ENCODE peak calls at places on chromosomes 4 and X, in seven cellular contexts. W is GM12878, D is prostate gland, X is HCT116, H is GM23338, Z is GM12891, Y is breast epithelium. R is an unnamed sample.

GRCh38 chr4:22090655-22091350 is 142.2 kb upstream of the KCNIP4 start:
- DNase-seq in W (no peak), D (no peak), X (no peak), H (peak; percentile 13), Z (no peak), Y (no peak), R (no peak)

GRCh38 chrX:84873176-84873575 is 130.5 kb upstream of the APOOL start:
- DNase-seq in W (no peak), D (no peak), X (no peak), H (no peak), Z (no peak), Y (no peak), R (no peak)

GRCh38 chr4:2624782-2625548 is 88.5 kb downstream of the FAM193A start:
- DNase-seq in W (no peak), D (no peak), X (no peak), H (no peak), Z (no peak), Y (peak; percentile 31), R (no peak)

GRCh38 chr4:154329268-154329858 is 162.2 kb downstream of the DCHS2 start:
- DNase-seq in W (no peak), D (no peak), X (no peak), H (peak; percentile 60), Z (no peak), Y (no peak), R (no peak)

GRCh38 chr4:72568959-72569718 is at the start of gene ADAMTS3:
- DNase-seq in W (no peak), D (peak; percentile 59), X (no peak), H (peak; percentile 92), Z (peak; percentile 30), Y (peak; percentile 53), R (peak; percentile 25)

GRCh38 chr4:18020145-18020670 is 1.3 kb downstream of the LCORL start:
- DNase-seq in W (no peak), D (peak; percentile 10), X (no peak), H (peak; percentile 25), Z (no peak), Y (no peak), R (no peak)

GRCh38 chr4:170423137-170423536 is 333.4 kb upstream of the AADAT start:
- DNase-seq in W (no peak), D (no peak), X (no peak), H (no peak), Z (no peak), Y (no peak), R (no peak)

GRCh38 chr4:26947318-26947717 is 86.7 kb downstream of the STIM2 start:
- DNase-seq in W (no peak), D (no peak), X (no peak), H (no peak), Z (no peak), Y (no peak), R (no peak)

GRCh38 chr4:6594826-6595355 is 19.9 kb downstream of the MAN2B2 start:
- DNase-seq in W (no peak), D (no peak), X (no peak), H (no peak), Z (no peak), Y (no peak), R (no peak)

GRCh38 chrX:9829308-9830267 is 43.4 kb downstream of the SHROOM2 start:
- DNase-seq in W (peak; percentile 47), D (no peak), X (peak; percentile 65), H (no peak), Z (peak; percentile 26), Y (no peak), R (peak; percentile 27)

GRCh38 chr4:79598801-79599200 is 190.8 kb upstream of the GK2 start:
- DNase-seq in W (no peak), D (peak; percentile 83), X (no peak), H (no peak), Z (no peak), Y (no peak), R (no peak)

GRCh38 chr4:142846729-142847606 is 867 bp upstream of the INPP4B start:
- DNase-seq in W (no peak), D (peak; percentile 52), X (peak; percentile 57), H (peak; percentile 83), Z (no peak), Y (peak; percentile 56), R (no peak)

GRCh38 chrX:20116575-20117240 is at the start of gene MAP7D2:
- DNase-seq in W (no peak), D (no peak), X (no peak), H (peak; percentile 44), Z (no peak), Y (no peak), R (no peak)

GRCh38 chrX:131729295-131729694 is 185.4 kb downstream of the OR13H1 start:
- DNase-seq in W (peak; percentile 88), D (no peak), X (no peak), H (no peak), Z (no peak), Y (no peak), R (no peak)

GRCh38 chr4:2291705-2292651 is 30.1 kb upstream of the MXD4 start:
- DNase-seq in W (no peak), D (no peak), X (no peak), H (no peak), Z (no peak), Y (peak; percentile 49), R (peak; percentile 8)

GRCh38 chr4:15690020-15690809 is 8.6 kb downstream of the FAM200B start:
- DNase-seq in W (no peak), D (no peak), X (peak; percentile 57), H (peak; percentile 87), Z (no peak), Y (no peak), R (no peak)

DNA sequence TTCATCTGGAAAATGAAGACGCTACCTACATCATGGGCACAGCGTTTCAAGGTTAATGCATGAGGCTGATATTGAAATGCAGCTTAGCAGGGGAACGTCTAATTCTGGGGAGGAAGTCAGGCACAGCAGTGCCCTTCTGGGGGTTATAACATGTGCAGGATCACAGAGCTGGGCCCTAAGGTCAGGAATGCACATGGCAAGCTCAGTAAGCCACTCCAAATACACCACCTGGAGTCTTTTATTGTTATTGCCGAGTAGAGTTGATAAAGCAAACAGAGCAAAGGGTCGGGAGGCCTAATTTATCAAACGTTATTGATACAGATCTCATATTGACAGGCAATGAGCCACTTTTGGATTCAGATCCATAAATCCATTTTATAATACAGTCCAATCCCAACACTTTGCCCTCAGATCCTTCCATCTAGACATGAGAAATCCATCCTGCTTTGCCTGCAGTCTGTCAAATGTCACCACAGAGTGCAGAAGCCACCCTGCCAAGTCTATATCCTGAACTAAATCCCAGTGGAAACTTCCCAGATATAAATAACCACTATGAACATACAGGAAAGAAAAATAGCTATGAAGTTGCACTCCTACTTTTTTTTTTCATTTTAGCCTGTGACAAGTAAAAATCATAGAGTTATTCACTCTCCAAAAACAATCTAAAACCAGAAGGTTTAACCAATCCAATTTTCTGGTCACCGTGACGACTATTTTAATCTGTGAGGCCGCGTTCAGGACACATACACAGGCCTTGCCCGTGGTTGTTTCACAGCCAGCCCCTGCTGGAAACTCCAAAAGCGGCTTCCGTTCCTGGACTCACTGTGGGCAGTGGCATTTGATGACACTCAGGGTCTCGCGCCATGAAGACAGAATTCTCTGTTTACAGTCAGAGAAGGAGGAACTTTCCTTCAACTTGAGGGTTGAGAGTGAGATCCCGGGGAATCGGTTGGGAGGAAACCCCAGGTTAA is 335.4 kb downstream of the DHX15 start:
- DNase-seq in W (no peak), D (no peak), X (no peak), H (no peak), Z (no peak), Y (no peak), R (no peak)
- TF ChIP-seq POLR2AphosphoS5 in W (no peak), D (no peak), X (no peak), H (no peak), Z (no peak), Y (no peak), R (no peak)

GRCh38 chrX:149283853-149284252 is 221.3 kb downstream of the IDS start:
- DNase-seq in W (no peak), D (no peak), X (no peak), H (no peak), Z (no peak), Y (no peak), R (no peak)

GRCh38 chrX:149284616-149285015 is 220.5 kb downstream of the IDS start:
- DNase-seq in W (no peak), D (no peak), X (no peak), H (no peak), Z (no peak), Y (no peak), R (no peak)

GRCh38 chrX:149280011-149280410 is 225.1 kb downstream of the IDS start:
- DNase-seq in W (no peak), D (no peak), X (no peak), H (no peak), Z (no peak), Y (no peak), R (no peak)

GRCh38 chrX:149286940-149287349 is 218.2 kb downstream of the IDS start:
- DNase-seq in W (peak; percentile 40), D (peak; percentile 10), X (peak; percentile 12), H (peak; percentile 52), Z (peak; percentile 6), Y (no peak), R (peak; percentile 21)

DNA sequence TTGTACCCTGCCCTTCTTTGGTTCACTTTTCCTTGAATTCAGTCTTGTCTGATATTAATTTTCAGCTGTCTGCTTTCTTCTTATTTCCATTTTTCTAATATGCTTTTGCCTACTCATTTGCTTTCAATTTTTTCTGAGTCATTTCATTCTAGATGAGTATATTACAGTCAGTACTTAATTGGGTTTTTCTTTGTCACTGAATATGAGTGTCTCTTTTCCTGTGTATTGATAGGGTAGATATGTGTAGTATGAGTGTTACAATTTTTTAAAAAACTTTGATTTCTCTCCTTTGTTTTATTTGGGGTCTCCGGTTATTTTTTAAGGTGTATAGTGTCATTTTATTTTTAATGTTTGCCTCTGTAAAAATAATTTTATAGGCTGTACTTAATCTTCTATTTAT is 222.2 kb downstream of the IDS start:
- DNase-seq in W (no peak), D (no peak), X (no peak), H (no peak), Z (no peak), Y (no peak), R (no peak)
- TF ChIP-seq POLR2AphosphoS5 in W (no peak), D (no peak), X (no peak), H (no peak), Z (no peak), Y (no peak), R (no peak)

GRCh38 chr4:103099691-103100392 is at the start of gene BDH2:
- DNase-seq in W (peak; percentile 72), D (peak; percentile 76), X (peak; percentile 79), H (peak; percentile 98), Z (peak; percentile 43), Y (no peak), R (no peak)
- TF ChIP-seq POLR2AphosphoS5 in W (peak; percentile 37), D (peak; percentile 91), X (peak; percentile 25), H (peak; percentile 66), Z (no peak), Y (no peak), R (no peak)

GRCh38 chr4:87211249-87211952 is 9.0 kb downstream of the KLHL8 start:
- DNase-seq in W (no peak), D (no peak), X (no peak), H (no peak), Z (no peak), Y (no peak), R (no peak)

GRCh38 chr4:87204559-87204958 is 15.9 kb downstream of the KLHL8 start:
- DNase-seq in W (no peak), D (no peak), X (no peak), H (no peak), Z (no peak), Y (no peak), R (no peak)

GRCh38 chr4:87209182-87209581 is 11.2 kb downstream of the KLHL8 start:
- DNase-seq in W (no peak), D (no peak), X (no peak), H (no peak), Z (no peak), Y (no peak), R (no peak)

GRCh38 chr4:87213425-87213824 is 7.0 kb downstream of the KLHL8 start:
- DNase-seq in W (no peak), D (no peak), X (no peak), H (no peak), Z (no peak), Y (no peak), R (no peak)

GRCh38 chr4:87209696-87210095 is 10.7 kb downstream of the KLHL8 start:
- DNase-seq in W (peak; percentile 26), D (no peak), X (no peak), H (no peak), Z (peak; percentile 13), Y (no peak), R (no peak)
- TF ChIP-seq POLR2AphosphoS5 in W (no peak), D (no peak), X (no peak), H (no peak), Z (no peak), Y (no peak), R (no peak)